ENCODE peak calls at places on chromosomes 1 and 21, in five cellular contexts. One of them, this sample, is unnamed. For H3K9me3 and H3K4me1, the result is how much of the 10 kb centered on the place peaks cover.

GRCh38 chr21:32844653-32845443 is 73.3 kb upstream of the PAXBP1 start:
- DNase-seq in psoas muscle: no peak
- DNase-seq in CD8-positive, alpha-beta memory T cell: no peak
- DNase-seq in uterus: no peak
- DNase-seq in mucosa of descending colon: no peak
- DNase-seq in this sample: no peak

GRCh38 chr1:32464191-32464715 is 619 bp upstream of the ZBTB8B start:
- DNase-seq in uterus: no peak
- DNase-seq in psoas muscle: no peak
- DNase-seq in mucosa of descending colon: no peak
- DNase-seq in CD8-positive, alpha-beta memory T cell: no peak
- DNase-seq in this sample: no peak

GRCh38 chr1:92583821-92584760 is 97.4 kb upstream of the GFI1 start:
- DNase-seq in CD8-positive, alpha-beta memory T cell: no peak
- DNase-seq in psoas muscle: no peak
- DNase-seq in mucosa of descending colon: no peak
- DNase-seq in uterus: no peak
- DNase-seq in this sample: no peak

GRCh38 chr1:27418326-27418761 is 25.9 kb downstream of the GPR3 start:
- DNase-seq in uterus: peak
- DNase-seq in psoas muscle: peak
- DNase-seq in mucosa of descending colon: no peak
- DNase-seq in CD8-positive, alpha-beta memory T cell: no peak
- DNase-seq in this sample: peak

GRCh38 chr1:204288061-204288588 is 71.6 kb downstream of the PLEKHA6 start:
- DNase-seq in uterus: peak
- DNase-seq in psoas muscle: peak
- DNase-seq in mucosa of descending colon: peak
- DNase-seq in CD8-positive, alpha-beta memory T cell: no peak
- DNase-seq in this sample: no peak

GRCh38 chr1:88736633-88737248 is 52.7 kb downstream of the PKN2 start:
- DNase-seq in mucosa of descending colon: no peak
- DNase-seq in CD8-positive, alpha-beta memory T cell: no peak
- DNase-seq in uterus: no peak
- DNase-seq in psoas muscle: no peak
- DNase-seq in this sample: no peak

GRCh38 chr1:56533621-56534020 is 45.7 kb downstream of the PLPP3 start:
- DNase-seq in mucosa of descending colon: no peak
- DNase-seq in CD8-positive, alpha-beta memory T cell: no peak
- DNase-seq in psoas muscle: no peak
- DNase-seq in uterus: no peak
- DNase-seq in this sample: no peak

GRCh38 chr1:110619412-110620249 is 13.5 kb upstream of the KCNA2 start:
- DNase-seq in CD8-positive, alpha-beta memory T cell: peak
- DNase-seq in uterus: peak
- DNase-seq in psoas muscle: peak
- DNase-seq in mucosa of descending colon: peak
- DNase-seq in this sample: peak

GRCh38 chr1:65674522-65674921 is 118.2 kb upstream of the PDE4B start:
- DNase-seq in mucosa of descending colon: no peak
- DNase-seq in CD8-positive, alpha-beta memory T cell: no peak
- DNase-seq in psoas muscle: no peak
- DNase-seq in uterus: no peak
- DNase-seq in this sample: no peak

GRCh38 chr1:18362150-18362549 is 118.6 kb upstream of the KLHDC7A start:
- DNase-seq in uterus: no peak
- DNase-seq in psoas muscle: no peak
- DNase-seq in mucosa of descending colon: no peak
- DNase-seq in CD8-positive, alpha-beta memory T cell: no peak
- DNase-seq in this sample: no peak

GRCh38 chr1:113860891-113861290 is 10.6 kb downstream of the PTPN22 start:
- DNase-seq in psoas muscle: no peak
- DNase-seq in mucosa of descending colon: no peak
- DNase-seq in uterus: no peak
- DNase-seq in CD8-positive, alpha-beta memory T cell: no peak
- DNase-seq in this sample: no peak

GRCh38 chr1:15620155-15620545 is 2.9 kb downstream of the DDI2 start:
- DNase-seq in mucosa of descending colon: no peak
- DNase-seq in psoas muscle: no peak
- DNase-seq in CD8-positive, alpha-beta memory T cell: no peak
- DNase-seq in uterus: no peak
- DNase-seq in this sample: no peak
- H3K4me3 ChIP-seq in mucosa of descending colon: no peak
- H3K4me3 ChIP-seq in psoas muscle: peak
- H3K4me3 ChIP-seq in CD8-positive, alpha-beta memory T cell: no peak
- H3K4me3 ChIP-seq in uterus: no peak
- H3K4me3 ChIP-seq in this sample: no peak

GRCh38 chr1:73761559-73761958 is 436.4 kb downstream of the LRRIQ3 start:
- DNase-seq in mucosa of descending colon: no peak
- DNase-seq in psoas muscle: no peak
- DNase-seq in uterus: no peak
- DNase-seq in CD8-positive, alpha-beta memory T cell: no peak
- DNase-seq in this sample: no peak
- H3K9me3 ChIP-seq in mucosa of descending colon: under half
- H3K9me3 ChIP-seq in psoas muscle: under half
- H3K9me3 ChIP-seq in uterus: under half
- H3K9me3 ChIP-seq in CD8-positive, alpha-beta memory T cell: under half
- H3K9me3 ChIP-seq in this sample: under half

GRCh38 chr1:98325646-98326441 is 335.7 kb upstream of the SNX7 start:
- DNase-seq in psoas muscle: peak
- DNase-seq in uterus: no peak
- DNase-seq in mucosa of descending colon: peak
- DNase-seq in CD8-positive, alpha-beta memory T cell: no peak
- DNase-seq in this sample: no peak

GRCh38 chr1:98330224-98330623 is 331.3 kb upstream of the SNX7 start:
- DNase-seq in mucosa of descending colon: no peak
- DNase-seq in uterus: no peak
- DNase-seq in CD8-positive, alpha-beta memory T cell: no peak
- DNase-seq in psoas muscle: no peak
- DNase-seq in this sample: no peak

GRCh38 chr1:98328855-98329254 is 332.7 kb upstream of the SNX7 start:
- DNase-seq in mucosa of descending colon: no peak
- DNase-seq in uterus: no peak
- DNase-seq in psoas muscle: no peak
- DNase-seq in CD8-positive, alpha-beta memory T cell: no peak
- DNase-seq in this sample: no peak

GRCh38 chr1:98323906-98324358 is 337.6 kb upstream of the SNX7 start:
- DNase-seq in uterus: no peak
- DNase-seq in CD8-positive, alpha-beta memory T cell: peak
- DNase-seq in mucosa of descending colon: no peak
- DNase-seq in psoas muscle: no peak
- DNase-seq in this sample: peak

DNA sequence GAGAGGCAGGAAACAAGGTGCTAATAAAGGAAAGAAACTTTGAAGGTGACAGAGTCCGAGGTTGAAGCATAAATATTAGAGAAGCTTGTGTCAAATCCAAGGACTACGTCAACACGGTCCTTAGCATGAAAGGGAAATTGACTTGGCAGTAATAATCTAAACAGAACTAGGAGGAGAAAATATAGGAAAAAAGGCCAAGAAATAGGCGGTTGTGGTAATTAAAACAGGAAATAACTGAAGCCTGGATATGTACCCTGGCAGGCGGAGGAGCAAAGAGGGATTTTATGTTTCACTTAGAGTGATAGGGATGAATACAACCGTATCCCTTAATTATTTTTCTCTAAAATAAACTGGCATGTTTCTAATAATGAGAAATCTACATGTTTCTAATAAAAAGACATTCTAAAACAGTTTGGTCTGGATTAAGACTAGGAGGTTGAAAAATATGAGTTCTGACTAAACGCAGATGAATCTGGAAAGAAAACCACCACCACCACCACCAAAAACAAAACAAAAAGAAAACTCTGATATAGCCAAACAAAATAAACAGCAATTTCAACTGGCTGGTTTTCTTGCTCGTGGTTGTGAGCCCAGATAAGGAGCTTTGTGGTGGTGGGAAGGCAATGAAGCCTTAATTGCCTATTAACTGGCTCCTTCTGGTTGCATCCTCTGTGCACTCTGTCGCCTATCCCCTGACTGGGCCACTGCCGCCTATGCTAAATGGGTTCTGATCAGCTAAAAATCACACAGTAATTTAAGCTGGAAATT is 334.2 kb upstream of the SNX7 start:
- DNase-seq in mucosa of descending colon: no peak
- DNase-seq in psoas muscle: no peak
- DNase-seq in CD8-positive, alpha-beta memory T cell: no peak
- DNase-seq in uterus: no peak
- DNase-seq in this sample: no peak
- H3K4me1 ChIP-seq in mucosa of descending colon: under half
- H3K4me1 ChIP-seq in psoas muscle: under half
- H3K4me1 ChIP-seq in CD8-positive, alpha-beta memory T cell: under half
- H3K4me1 ChIP-seq in uterus: under half
- H3K4me1 ChIP-seq in this sample: under half

DNA sequence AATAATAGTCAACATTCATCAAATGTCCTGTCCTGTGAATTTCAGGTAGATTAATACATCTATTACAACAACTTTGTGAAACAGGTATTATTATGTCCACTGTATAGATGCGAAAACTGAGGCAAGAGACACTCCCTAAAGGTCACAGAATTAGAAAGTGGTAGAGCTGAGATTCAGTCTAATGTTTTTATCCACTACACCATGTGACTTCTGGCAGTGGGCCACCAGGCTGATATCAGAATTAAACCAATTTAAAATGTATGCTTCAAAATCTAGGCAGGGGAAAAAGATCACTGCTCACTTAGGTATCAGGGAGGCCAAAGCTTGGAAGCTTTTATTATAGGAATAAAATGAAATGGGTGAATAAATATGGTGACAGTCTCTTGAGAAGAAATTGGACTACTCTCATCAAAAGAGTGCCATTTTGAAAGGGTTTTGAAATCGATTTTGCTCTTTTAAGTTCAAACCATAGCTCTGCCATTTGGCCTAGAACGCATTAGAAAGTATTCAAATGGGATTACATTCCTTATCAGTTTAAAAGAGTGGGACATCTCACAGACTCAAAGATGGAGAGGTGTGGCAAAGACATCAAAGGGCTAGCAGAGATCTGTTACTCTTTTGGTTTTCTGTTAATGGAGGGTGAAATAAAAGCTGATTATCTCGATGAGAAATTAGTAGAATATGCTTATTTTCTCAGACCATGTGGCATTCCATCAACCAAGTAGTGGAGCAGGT is 1.9 kb downstream of the DDAH1 start:
- DNase-seq in uterus: no peak
- DNase-seq in psoas muscle: no peak
- DNase-seq in mucosa of descending colon: no peak
- DNase-seq in CD8-positive, alpha-beta memory T cell: no peak
- DNase-seq in this sample: no peak
- H3K4me3 ChIP-seq in uterus: no peak
- H3K4me3 ChIP-seq in psoas muscle: peak
- H3K4me3 ChIP-seq in mucosa of descending colon: no peak
- H3K4me3 ChIP-seq in CD8-positive, alpha-beta memory T cell: no peak
- H3K4me3 ChIP-seq in this sample: no peak

GRCh38 chr1:4973341-4973740 is 318.9 kb downstream of the AJAP1 start:
- DNase-seq in CD8-positive, alpha-beta memory T cell: no peak
- DNase-seq in uterus: no peak
- DNase-seq in psoas muscle: no peak
- DNase-seq in mucosa of descending colon: no peak
- DNase-seq in this sample: no peak

GRCh38 chr1:4970532-4970931 is 316.1 kb downstream of the AJAP1 start:
- DNase-seq in mucosa of descending colon: no peak
- DNase-seq in psoas muscle: no peak
- DNase-seq in uterus: no peak
- DNase-seq in CD8-positive, alpha-beta memory T cell: no peak
- DNase-seq in this sample: no peak

GRCh38 chr1:4971666-4972065 is 317.3 kb downstream of the AJAP1 start:
- DNase-seq in psoas muscle: no peak
- DNase-seq in mucosa of descending colon: no peak
- DNase-seq in CD8-positive, alpha-beta memory T cell: no peak
- DNase-seq in uterus: no peak
- DNase-seq in this sample: no peak

GRCh38 chr1:4972761-4973320 is 318.4 kb downstream of the AJAP1 start:
- DNase-seq in CD8-positive, alpha-beta memory T cell: no peak
- DNase-seq in mucosa of descending colon: no peak
- DNase-seq in psoas muscle: no peak
- DNase-seq in uterus: no peak
- DNase-seq in this sample: no peak

DNA sequence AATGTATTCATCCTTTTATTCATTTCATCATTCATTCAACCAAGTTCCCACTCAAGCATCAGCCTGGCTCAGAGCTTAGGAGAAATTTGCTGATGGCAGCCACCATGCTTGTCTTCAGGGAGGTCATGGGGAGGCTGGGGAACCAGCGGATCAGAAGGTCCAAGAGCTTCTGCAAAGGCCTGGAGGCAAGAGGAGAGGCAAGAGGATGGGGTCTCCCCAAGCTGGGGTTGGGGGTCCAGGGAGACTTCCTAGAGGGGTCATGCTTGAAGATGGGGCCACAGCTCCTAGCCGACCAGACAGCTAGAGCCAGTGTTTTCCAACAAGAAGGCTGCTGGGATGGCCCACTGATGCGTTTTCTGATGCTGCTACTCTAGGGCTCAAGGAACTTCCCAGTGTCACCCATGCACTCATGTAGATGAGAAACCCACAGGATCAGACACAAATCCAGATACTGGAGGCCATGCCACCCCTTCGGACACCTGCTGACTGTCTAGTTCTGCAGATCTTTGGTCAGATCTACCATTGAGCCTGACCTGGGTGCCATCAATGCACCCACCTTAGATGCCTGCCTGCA is 315.2 kb downstream of the AJAP1 start:
- DNase-seq in psoas muscle: no peak
- DNase-seq in CD8-positive, alpha-beta memory T cell: no peak
- DNase-seq in uterus: no peak
- DNase-seq in mucosa of descending colon: no peak
- DNase-seq in this sample: no peak
- H3K9me3 ChIP-seq in psoas muscle: under half
- H3K9me3 ChIP-seq in CD8-positive, alpha-beta memory T cell: under half
- H3K9me3 ChIP-seq in uterus: under half
- H3K9me3 ChIP-seq in mucosa of descending colon: under half
- H3K9me3 ChIP-seq in this sample: under half

This sample was measured in effector memory CD4-positive, alpha-beta T cell.